ENCODE peak calls at places on chromosomes 13 and 19, in five cellular contexts. U is AG04450, P is tibial artery, E is fibroblast of pulmonary artery, B is PC-9. Y is an unnamed sample.

GRCh38 chr13:73058741-73059459 is at the start of gene KLF5:
- DNase-seq in E (peak; percentile 94), P (peak; percentile 98), B (peak; percentile 92), U (peak; percentile 77), Y (peak; percentile 95)

GRCh38 chr19:18865973-18866799 is 29.8 kb downstream of the CERS1 start:
- DNase-seq in E (peak; percentile 54), U (no peak), B (no peak), P (no peak), Y (peak; percentile 53)

GRCh38 chr13:37427843-37428494 is 170.6 kb downstream of the POSTN start:
- DNase-seq in P (no peak), B (no peak), E (no peak), U (no peak), Y (no peak)

GRCh38 chr19:10364644-10365043 is 15.7 kb downstream of the TYK2 start:
- DNase-seq in B (no peak), E (no peak), P (no peak), U (no peak), Y (no peak)

GRCh38 chr19:51018745-51019543 is 565 bp downstream of the KLK10 start:
- DNase-seq in P (no peak), B (peak; percentile 79), U (no peak), E (peak; percentile 6), Y (no peak)

GRCh38 chr19:44575116-44575700 is 38.2 kb upstream of the IGSF23 start:
- DNase-seq in U (no peak), P (no peak), B (peak; percentile 100), E (no peak), Y (no peak)

GRCh38 chr13:41017153-41017552 is 2.0 kb downstream of the ELF1 start:
- DNase-seq in P (no peak), U (no peak), B (no peak), E (no peak), Y (no peak)

GRCh38 chr19:16449330-16449961 is 22.3 kb downstream of the EPS15L1 start:
- DNase-seq in E (no peak), U (no peak), P (no peak), B (no peak), Y (no peak)

GRCh38 chr13:44259045-44260042 is 114.3 kb upstream of the SERP2 start:
- DNase-seq in B (no peak), U (no peak), E (peak; percentile 68), P (no peak), Y (peak; percentile 55)

GRCh38 chr13:43473437-43473836 is 313.3 kb downstream of the ENOX1 start:
- DNase-seq in P (no peak), B (no peak), U (no peak), E (peak; percentile 26), Y (peak; percentile 11)

GRCh38 chr19:7658219-7658686 is 10.6 kb upstream of the RETN start:
- DNase-seq in U (no peak), P (no peak), B (no peak), E (no peak), Y (no peak)

GRCh38 chr13:111533900-111534645 is 213.6 kb downstream of the TEX29 start:
- DNase-seq in P (no peak), U (no peak), E (no peak), B (no peak), Y (no peak)

GRCh38 chr19:35224681-35225604 is 3.6 kb downstream of the FAM187B start:
- DNase-seq in U (no peak), B (no peak), P (no peak), E (no peak), Y (no peak)

GRCh38 chr13:27043013-27043412 is 128.6 kb downstream of the USP12 start:
- DNase-seq in E (peak; percentile 87), U (peak; percentile 90), B (peak; percentile 94), P (no peak), Y (peak; percentile 91)

GRCh38 chr13:24854311-24854710 is 90.3 kb downstream of the RNF17 start:
- DNase-seq in U (no peak), E (peak; percentile 2), B (no peak), P (no peak), Y (no peak)

GRCh38 chr19:46393456-46394397 is 19.6 kb downstream of the CCDC8 start:
- DNase-seq in E (no peak), U (no peak), P (peak; percentile 65), B (no peak), Y (no peak)

GRCh38 chr19:7527516-7528191 is 5.2 kb downstream of the MCOLN1 start:
- DNase-seq in P (no peak), U (no peak), B (no peak), E (no peak), Y (no peak)

GRCh38 chr13:85616275-85616674 is 182.9 kb downstream of the SLITRK6 start:
- DNase-seq in E (no peak), U (no peak), B (no peak), P (no peak), Y (no peak)

GRCh38 chr19:39463403-39463802 is 17.2 kb upstream of the TIMM50 start:
- DNase-seq in U (no peak), P (no peak), B (no peak), E (no peak), Y (no peak)

GRCh38 chr13:30551194-30551593 is 66.5 kb upstream of the USPL1 start:
- DNase-seq in E (peak; percentile 56), U (no peak), B (no peak), P (no peak), Y (peak; percentile 56)
- TF ChIP-seq CTCF in E (peak; percentile 30), U (peak; percentile 44), B (peak; percentile 63), P (no peak), Y (peak; percentile 57)

DNA sequence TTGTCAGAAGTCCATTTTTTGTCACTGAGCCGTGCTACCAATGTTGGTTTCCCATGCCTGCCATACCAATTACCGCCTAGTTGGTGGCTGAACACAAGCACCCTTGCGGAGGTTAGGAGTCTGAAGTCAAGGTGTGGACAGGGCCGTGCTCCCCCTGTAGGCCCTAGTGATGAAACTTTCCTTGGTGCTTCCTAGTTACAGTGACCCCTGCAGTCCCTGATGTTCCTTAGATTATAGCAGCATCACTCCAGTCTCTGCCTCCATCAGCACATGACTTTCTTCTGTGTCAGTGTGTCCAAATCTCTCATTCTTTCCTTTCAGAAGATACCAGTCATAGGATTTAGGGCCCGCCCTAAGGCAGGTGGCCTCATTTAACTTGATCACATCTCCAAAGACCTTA is 99.0 kb downstream of the MYO16 start:
- DNase-seq in E (no peak), B (no peak), U (no peak), P (no peak), Y (no peak)
- TF ChIP-seq CTCF in E (no peak), B (no peak), U (peak; percentile 3), P (no peak), Y (no peak)

GRCh38 chr19:5192568-5192967 is 148.0 kb downstream of the PTPRS start:
- DNase-seq in E (no peak), U (no peak), B (no peak), P (no peak), Y (no peak)
- TF ChIP-seq CTCF in E (no peak), U (no peak), B (no peak), P (no peak), Y (no peak)

GRCh38 chr19:33513424-33513823 is 8.2 kb downstream of the PEPD start:
- DNase-seq in B (no peak), E (no peak), P (no peak), U (no peak), Y (no peak)
- TF ChIP-seq CTCF in B (no peak), E (no peak), P (no peak), U (no peak), Y (no peak)

GRCh38 chr19:28560786-28561185 is 652.2 kb downstream of the UQCRFS1 start:
- DNase-seq in U (no peak), B (no peak), P (no peak), E (no peak), Y (no peak)
- TF ChIP-seq CTCF in U (no peak), B (no peak), P (no peak), E (no peak), Y (no peak)

DNA sequence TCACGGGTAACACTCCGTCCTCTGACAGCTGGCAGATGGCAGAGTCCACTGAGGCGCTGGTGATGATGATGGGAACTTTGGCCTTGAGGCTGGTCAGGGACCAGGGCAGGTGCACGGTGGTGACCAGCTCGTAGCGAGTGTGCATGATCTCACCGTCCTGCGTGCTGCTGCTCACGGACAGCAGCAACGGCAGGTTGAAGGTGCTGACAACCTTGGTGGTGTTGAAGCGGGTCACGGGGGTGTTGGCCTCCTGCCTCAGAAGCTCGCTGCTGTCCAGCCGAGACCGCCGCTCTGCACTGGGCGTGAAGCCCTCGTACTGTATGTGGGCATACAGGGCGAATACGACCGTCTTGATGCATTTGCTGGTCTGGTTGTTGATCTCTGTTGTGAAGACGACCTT is 11.6 kb downstream of the ARRDC5 start:
- DNase-seq in P (no peak), E (no peak), B (no peak), U (no peak), Y (no peak)
- TF ChIP-seq CTCF in P (no peak), E (no peak), B (no peak), U (no peak), Y (no peak)

DNA sequence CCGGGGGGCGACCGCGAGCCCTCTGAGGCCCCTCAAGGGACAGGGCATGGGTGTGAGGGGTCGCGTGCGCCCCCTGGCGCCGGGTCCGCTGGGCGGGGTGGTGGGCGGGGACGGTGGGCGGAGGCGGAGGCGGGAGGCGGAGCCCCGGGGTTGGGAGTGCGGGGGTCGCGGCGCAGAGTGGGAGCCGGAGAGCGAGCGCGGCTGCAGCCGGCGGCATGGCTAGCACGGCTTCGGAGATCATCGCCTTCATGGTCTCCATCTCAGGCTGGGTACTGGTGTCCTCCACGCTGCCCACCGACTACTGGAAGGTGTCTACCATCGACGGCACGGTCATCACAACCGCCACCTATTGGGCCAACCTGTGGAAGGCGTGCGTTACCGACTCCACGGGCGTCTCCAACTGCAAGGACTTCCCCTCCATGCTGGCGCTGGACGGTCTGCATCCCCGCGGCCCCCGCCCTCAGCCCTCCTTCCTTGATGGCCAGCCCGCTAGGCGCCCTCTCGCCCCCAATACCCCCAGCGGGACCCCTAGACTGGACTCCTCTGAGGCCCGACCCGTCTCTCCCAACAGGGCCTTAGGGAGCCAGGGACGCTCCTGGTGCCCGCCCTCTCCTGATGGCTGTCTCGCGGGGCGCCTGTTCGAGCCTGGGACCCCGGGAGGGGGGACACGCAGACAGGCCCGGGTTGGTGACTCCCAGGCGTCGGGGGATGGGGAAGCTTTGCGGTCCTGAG is at the start of gene CLDN10:
- DNase-seq in P (no peak), U (no peak), B (no peak), E (no peak), Y (no peak)
- TF ChIP-seq CTCF in P (no peak), U (no peak), B (no peak), E (no peak), Y (no peak)

DNA sequence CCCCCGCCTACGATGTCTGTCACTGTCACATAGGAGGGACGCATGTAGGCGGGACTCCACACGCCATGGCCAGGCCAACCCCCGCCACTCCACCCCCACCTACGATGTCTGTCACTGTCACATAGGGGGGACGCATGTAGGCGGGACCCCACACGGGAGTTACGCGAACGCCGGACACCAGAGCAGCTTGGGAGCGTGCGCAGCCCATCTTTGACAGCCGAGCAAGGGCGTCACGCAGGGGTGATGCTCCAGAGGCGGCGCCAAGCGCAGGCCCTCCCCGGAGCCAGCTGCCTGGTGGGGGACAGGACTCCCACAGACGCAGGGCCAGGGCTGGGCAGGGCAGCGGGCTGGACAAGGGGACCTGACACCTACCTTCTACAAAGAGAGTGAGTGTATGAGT is 20.0 kb downstream of the ZNF787 start:
- DNase-seq in E (no peak), P (no peak), U (no peak), B (no peak), Y (no peak)
- TF ChIP-seq CTCF in E (no peak), P (no peak), U (no peak), B (no peak), Y (no peak)

Y was measured in fibroblast of villous mesenchyme.